ENCODE peak calls at places on chromosomes 4 and X, in four cellular contexts. G is lower lobe of right lung, Y is IMR-90, A is body of pancreas. K is an unnamed sample.

GRCh38 chr4:24798036-24798610 is 2.8 kb downstream of the SOD3 start:
- DNase-seq in A (no peak), G (no peak), Y (no peak), K (no peak)

GRCh38 chrX:123607806-123608205 is 125.0 kb downstream of the THOC2 start:
- DNase-seq in Y (no peak), G (no peak), A (no peak), K (no peak)

GRCh38 chr4:34202154-34202553 is 2042.2 kb downstream of the ARAP2 start:
- DNase-seq in Y (no peak), A (no peak), G (no peak), K (no peak)

GRCh38 chr4:150096625-150097024 is 18.4 kb downstream of the DCLK2 start:
- DNase-seq in G (no peak), Y (no peak), A (no peak), K (no peak)

GRCh38 chr4:128825226-128825625 is 15.7 kb downstream of the JADE1 start:
- DNase-seq in Y (no peak), G (no peak), A (no peak), K (no peak)

GRCh38 chr4:118972167-118972566 is 83.5 kb downstream of the SYNPO2 start:
- DNase-seq in Y (no peak), G (no peak), A (no peak), K (no peak)

GRCh38 chrX:49309401-49309981 is 6.0 kb downstream of the GAGE10 start:
- DNase-seq in A (no peak), Y (peak), G (no peak), K (no peak)

GRCh38 chrX:39445336-39445735 is 644.1 kb downstream of the MID1IP1 start:
- DNase-seq in G (no peak), A (peak), Y (no peak), K (peak)

GRCh38 chr4:61795998-61796397 is 595.9 kb downstream of the ADGRL3 start:
- DNase-seq in A (no peak), G (no peak), Y (no peak), K (no peak)

GRCh38 chr4:108683479-108683878 is 33.1 kb downstream of the OSTC start:
- DNase-seq in G (no peak), A (peak), Y (peak), K (no peak)

GRCh38 chr4:80151981-80152380 is 45.3 kb upstream of the PRDM8 start:
- DNase-seq in Y (no peak), G (no peak), A (no peak), K (no peak)

GRCh38 chr4:145843148-145843547 is 95.5 kb downstream of the ZNF827 start:
- DNase-seq in Y (peak), A (no peak), G (no peak), K (no peak)

GRCh38 chrX:23403849-23404248 is 69.2 kb downstream of the PTCHD1 start:
- DNase-seq in A (peak), Y (no peak), G (no peak), K (no peak)
- TF ChIP-seq CTCF in A (no peak), Y (no peak), G (no peak), K (no peak)

GRCh38 chr4:189198624-189199023 is 742.0 kb upstream of the FRG1 start:
- DNase-seq in G (no peak), A (no peak), Y (no peak), K (no peak)

GRCh38 chr4:189200346-189200745 is 740.3 kb upstream of the FRG1 start:
- DNase-seq in A (no peak), Y (no peak), G (no peak), K (no peak)

GRCh38 chr4:189202869-189203271 is 737.8 kb upstream of the FRG1 start:
- DNase-seq in G (no peak), A (no peak), Y (peak), K (no peak)

GRCh38 chr4:189204616-189205015 is 736.1 kb upstream of the FRG1 start:
- DNase-seq in G (no peak), A (no peak), Y (no peak), K (no peak)

GRCh38 chr4:189202182-189202868 is 738.3 kb upstream of the FRG1 start:
- DNase-seq in Y (peak), A (peak), G (peak), K (peak)
- TF ChIP-seq CTCF in Y (peak), A (peak), G (peak), K (peak)

DNA sequence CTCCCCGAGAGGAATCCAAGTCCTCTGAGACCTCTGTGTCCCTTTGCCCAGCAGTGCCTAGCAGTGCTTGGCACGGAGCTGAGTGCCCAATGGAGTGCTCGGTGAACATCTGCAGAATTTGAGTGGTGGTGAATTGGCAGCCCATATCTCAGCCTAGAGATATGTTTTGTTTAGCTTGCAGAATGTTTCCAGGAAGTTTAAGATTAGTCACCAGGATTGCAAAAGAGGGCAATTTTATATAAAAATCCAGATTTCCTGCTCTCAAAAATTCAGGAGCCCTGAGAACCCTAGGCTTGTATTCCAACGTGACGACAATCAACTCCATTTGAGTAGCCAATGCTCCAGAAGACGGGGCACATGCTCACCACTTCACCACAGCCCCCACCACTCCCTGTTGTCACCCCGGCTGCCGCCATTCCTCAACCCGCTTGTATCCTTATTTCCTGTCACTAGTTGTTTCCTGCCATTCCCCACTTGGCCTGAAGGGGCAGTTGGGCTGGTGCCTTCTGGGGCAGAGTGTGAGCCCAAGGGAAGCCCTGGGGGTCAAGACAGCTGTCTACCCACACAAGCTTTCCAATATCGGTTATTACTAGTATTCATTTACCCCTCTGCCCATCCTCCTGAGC is 116.9 kb downstream of the EFNB1 start:
- DNase-seq in Y (peak), A (no peak), G (no peak), K (peak)
- TF ChIP-seq CTCF in Y (peak), A (peak), G (peak), K (peak)

DNA sequence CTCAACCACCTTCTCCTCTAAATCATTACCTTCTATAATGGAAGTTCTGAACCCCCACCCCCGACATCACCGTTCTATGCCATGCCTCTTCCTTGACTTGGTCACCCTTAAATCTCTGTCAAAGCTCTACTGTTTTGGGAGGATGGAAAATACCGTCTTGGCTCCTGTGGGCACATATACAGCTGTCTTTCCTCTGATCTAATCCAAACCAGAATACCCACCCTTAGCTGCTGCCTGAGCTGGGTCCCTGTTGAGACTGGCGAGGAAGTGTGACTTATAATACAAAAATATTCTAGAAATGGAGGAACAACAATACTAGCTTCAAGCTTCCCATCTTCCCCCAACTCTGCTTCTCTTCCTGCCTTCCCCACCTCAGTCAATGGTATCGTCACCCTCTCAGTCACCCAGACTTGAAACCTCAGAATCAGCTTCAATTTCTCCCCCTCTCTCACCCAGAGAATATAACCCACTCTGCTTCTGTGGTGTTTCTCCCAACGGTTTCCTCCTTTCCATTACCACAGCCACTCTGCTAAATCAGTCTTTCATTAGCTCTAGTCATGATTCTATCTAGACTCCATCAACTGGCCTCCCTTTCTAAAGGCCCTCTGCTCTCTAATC is 583 bp upstream of the IL2RG start:
- DNase-seq in A (no peak), G (no peak), Y (no peak), K (no peak)
- TF ChIP-seq CTCF in A (no peak), G (no peak), Y (no peak), K (no peak)

GRCh38 chr4:23775694-23776093 is 114.2 kb downstream of the PPARGC1A start:
- DNase-seq in G (no peak), Y (no peak), A (peak), K (no peak)
- TF ChIP-seq CTCF in G (no peak), Y (no peak), A (peak), K (no peak)